ENCODE peak calls at places on chromosomes 4 and X, in seven cellular contexts. Q, G, I, H, K, J and P are unnamed samples.

GRCh38 chrX:1205681-1206611 is 6.5 kb downstream of the CRLF2 start:
- DNase-seq in K (peak; percentile 43), G (peak; percentile 60), J (peak; percentile 94), I (no peak), Q (no peak), H (no peak), P (peak; percentile 64)

GRCh38 chrX:69082055-69082752 is 83.0 kb downstream of the PJA1 start:
- DNase-seq in J (no peak), H (no peak), G (no peak), K (no peak), Q (no peak), I (no peak), P (no peak)

GRCh38 chr4:107586321-107586720 is 133.7 kb downstream of the PAPSS1 start:
- DNase-seq in H (no peak), J (no peak), G (no peak), I (no peak), K (peak; percentile 2), Q (no peak), P (no peak)

GRCh38 chr4:81758865-81759264 is 287.2 kb upstream of the RASGEF1B start:
- DNase-seq in I (no peak), K (no peak), J (no peak), G (no peak), H (no peak), Q (no peak), P (no peak)

GRCh38 chr4:183431614-183432013 is 12.8 kb upstream of the CDKN2AIP start:
- DNase-seq in I (no peak), Q (no peak), H (no peak), G (no peak), J (no peak), K (no peak), P (no peak)

GRCh38 chr4:38529189-38530115 is 134.5 kb upstream of the KLF3 start:
- DNase-seq in G (no peak), Q (peak; percentile 37), K (no peak), H (peak; percentile 22), J (peak; percentile 7), I (peak; percentile 20), P (no peak)

GRCh38 chr4:15682340-15682725 is 706 bp downstream of the FAM200B start:
- DNase-seq in J (no peak), G (peak; percentile 45), H (no peak), I (no peak), Q (no peak), K (no peak), P (peak; percentile 51)

GRCh38 chrX:107718156-107718621 is 57.4 kb downstream of the TSC22D3 start:
- DNase-seq in K (peak; percentile 61), Q (peak; percentile 45), I (peak; percentile 54), H (peak; percentile 41), G (peak; percentile 75), J (peak; percentile 55), P (peak; percentile 93)

GRCh38 chr4:40909363-40909876 is 159.7 kb downstream of the NSUN7 start:
- DNase-seq in H (no peak), K (no peak), Q (peak; percentile 74), G (peak; percentile 95), J (no peak), I (peak; percentile 22), P (peak; percentile 77)

GRCh38 chrX:130716822-130717405 is 186.1 kb downstream of the ENOX2 start:
- DNase-seq in H (no peak), J (no peak), G (peak; percentile 16), Q (no peak), I (no peak), K (no peak), P (no peak)

GRCh38 chr4:183399166-183399565 is 45.3 kb upstream of the CDKN2AIP start:
- DNase-seq in J (no peak), K (no peak), Q (no peak), H (no peak), G (no peak), I (no peak), P (no peak)

GRCh38 chr4:40256329-40256728 is 59.5 kb downstream of the RHOH start:
- DNase-seq in J (no peak), H (no peak), Q (no peak), I (no peak), G (no peak), K (no peak), P (no peak)

GRCh38 chr4:7046971-7047370 is 3.8 kb downstream of the TADA2B start:
- DNase-seq in Q (no peak), I (no peak), J (no peak), K (no peak), G (no peak), H (no peak), P (no peak)

GRCh38 chrX:120769576-120770341 is 105.9 kb downstream of the CT47B1 start:
- DNase-seq in G (peak; percentile 75), I (no peak), K (no peak), Q (no peak), H (no peak), J (peak; percentile 29), P (peak; percentile 80)

GRCh38 chr4:26468977-26469376 is 21.3 kb downstream of the CCKAR start:
- DNase-seq in J (no peak), H (no peak), K (no peak), I (no peak), G (no peak), Q (no peak), P (no peak)

GRCh38 chr4:123621072-123621705 is 224.6 kb downstream of the SPRY1 start:
- DNase-seq in K (no peak), G (no peak), J (no peak), I (no peak), Q (no peak), H (no peak), P (no peak)

GRCh38 chrX:17174671-17175070 is 200.3 kb upstream of the NHS start:
- DNase-seq in Q (no peak), J (no peak), H (no peak), G (no peak), K (no peak), I (no peak), P (no peak)

GRCh38 chrX:132001127-132001526 is 22.0 kb upstream of the STK26 start:
- DNase-seq in K (no peak), H (no peak), I (no peak), J (no peak), Q (no peak), G (no peak), P (no peak)

GRCh38 chr4:101439926-101440325 is 92.6 kb upstream of the PPP3CA start:
- DNase-seq in J (no peak), I (no peak), K (no peak), H (no peak), G (peak; percentile 76), Q (no peak), P (peak; percentile 51)

GRCh38 chr4:77203380-77204197 is 46.6 kb downstream of the CCNG2 start:
- DNase-seq in Q (peak; percentile 40), I (peak; percentile 30), K (peak; percentile 75), G (peak; percentile 92), H (peak; percentile 44), J (peak; percentile 75), P (peak; percentile 91)

GRCh38 chr4:85569730-85570299 is 94.9 kb downstream of the ARHGAP24 start:
- DNase-seq in J (no peak), G (no peak), I (no peak), Q (no peak), H (no peak), K (no peak), P (no peak)